ENCODE peak calls at places on chromosome 10, in seven cellular contexts. One of them, this sample, is unnamed.

GRCh38 chr10:70494966-70495365 is 16.4 kb downstream of the PALD1 start:
- DNase-seq in neuronal stem cell: no peak
- DNase-seq in mesendoderm: no peak
- DNase-seq in H1: no peak
- DNase-seq in trophoblast cell: peak
- DNase-seq in mesenchymal stem cell: no peak
- DNase-seq in IMR-90: no peak
- DNase-seq in this sample: no peak

GRCh38 chr10:49135575-49136313 is 1.9 kb upstream of the FAM170B start:
- DNase-seq in H1: no peak
- DNase-seq in trophoblast cell: no peak
- DNase-seq in neuronal stem cell: no peak
- DNase-seq in mesendoderm: no peak
- DNase-seq in mesenchymal stem cell: peak
- DNase-seq in IMR-90: peak
- DNase-seq in this sample: no peak

GRCh38 chr10:30227481-30227880 is 121.6 kb downstream of the MTPAP start:
- DNase-seq in IMR-90: no peak
- DNase-seq in trophoblast cell: no peak
- DNase-seq in mesenchymal stem cell: no peak
- DNase-seq in H1: no peak
- DNase-seq in neuronal stem cell: no peak
- DNase-seq in mesendoderm: no peak
- DNase-seq in this sample: no peak

GRCh38 chr10:88221616-88222015 is 358.2 kb downstream of the PTEN start:
- DNase-seq in mesenchymal stem cell: no peak
- DNase-seq in mesendoderm: no peak
- DNase-seq in IMR-90: no peak
- DNase-seq in trophoblast cell: no peak
- DNase-seq in H1: no peak
- DNase-seq in neuronal stem cell: no peak
- DNase-seq in this sample: no peak

GRCh38 chr10:86536294-86536861 is 14.8 kb upstream of the WAPL start:
- DNase-seq in trophoblast cell: no peak
- DNase-seq in mesenchymal stem cell: no peak
- DNase-seq in neuronal stem cell: no peak
- DNase-seq in IMR-90: no peak
- DNase-seq in H1: peak
- DNase-seq in mesendoderm: peak
- DNase-seq in this sample: peak

GRCh38 chr10:58565256-58565655 is 52.6 kb downstream of the BICC1 start:
- DNase-seq in H1: no peak
- DNase-seq in IMR-90: no peak
- DNase-seq in neuronal stem cell: no peak
- DNase-seq in mesendoderm: no peak
- DNase-seq in trophoblast cell: no peak
- DNase-seq in mesenchymal stem cell: no peak
- DNase-seq in this sample: no peak

GRCh38 chr10:22321156-22321711 is 335 bp downstream of the BMI1 start:
- DNase-seq in neuronal stem cell: peak
- DNase-seq in mesenchymal stem cell: peak
- DNase-seq in IMR-90: peak
- DNase-seq in mesendoderm: peak
- DNase-seq in H1: peak
- DNase-seq in trophoblast cell: peak
- DNase-seq in this sample: peak

GRCh38 chr10:6279540-6280267 is 77.0 kb downstream of the PFKFB3 start:
- DNase-seq in H1: no peak
- DNase-seq in mesenchymal stem cell: peak
- DNase-seq in IMR-90: peak
- DNase-seq in mesendoderm: peak
- DNase-seq in trophoblast cell: no peak
- DNase-seq in neuronal stem cell: no peak
- DNase-seq in this sample: peak

GRCh38 chr10:5971315-5971832 is 6.0 kb downstream of the IL15RA start:
- DNase-seq in trophoblast cell: no peak
- DNase-seq in neuronal stem cell: no peak
- DNase-seq in H1: peak
- DNase-seq in mesenchymal stem cell: peak
- DNase-seq in IMR-90: no peak
- DNase-seq in mesendoderm: no peak
- DNase-seq in this sample: no peak

GRCh38 chr10:983401-983800 is 4.8 kb upstream of the GTPBP4 start:
- DNase-seq in mesenchymal stem cell: no peak
- DNase-seq in IMR-90: no peak
- DNase-seq in mesendoderm: no peak
- DNase-seq in H1: no peak
- DNase-seq in neuronal stem cell: no peak
- DNase-seq in trophoblast cell: no peak
- DNase-seq in this sample: no peak
- H2AK5ac ChIP-seq in mesenchymal stem cell: no peak
- H2AK5ac ChIP-seq in IMR-90: no peak
- H2AK5ac ChIP-seq in mesendoderm: no peak
- H2AK5ac ChIP-seq in H1: no peak
- H2AK5ac ChIP-seq in neuronal stem cell: no peak
- H2AK5ac ChIP-seq in trophoblast cell: no peak
- H2AK5ac ChIP-seq in this sample: no peak

GRCh38 chr10:131979336-131979735 is 2.4 kb downstream of the BNIP3 start:
- DNase-seq in trophoblast cell: no peak
- DNase-seq in mesenchymal stem cell: no peak
- DNase-seq in mesendoderm: no peak
- DNase-seq in neuronal stem cell: no peak
- DNase-seq in IMR-90: no peak
- DNase-seq in H1: no peak
- DNase-seq in this sample: no peak

GRCh38 chr10:131980757-131981428 is 830 bp downstream of the BNIP3 start:
- DNase-seq in H1: peak
- DNase-seq in mesendoderm: peak
- DNase-seq in IMR-90: no peak
- DNase-seq in trophoblast cell: no peak
- DNase-seq in neuronal stem cell: no peak
- DNase-seq in mesenchymal stem cell: peak
- DNase-seq in this sample: peak

GRCh38 chr10:131981429-131982184 is at the start of gene BNIP3:
- DNase-seq in H1: peak
- DNase-seq in neuronal stem cell: peak
- DNase-seq in mesendoderm: peak
- DNase-seq in mesenchymal stem cell: peak
- DNase-seq in trophoblast cell: peak
- DNase-seq in IMR-90: peak
- DNase-seq in this sample: peak

GRCh38 chr10:131979821-131980270 is 1.9 kb downstream of the BNIP3 start:
- DNase-seq in mesendoderm: peak
- DNase-seq in neuronal stem cell: no peak
- DNase-seq in IMR-90: peak
- DNase-seq in mesenchymal stem cell: peak
- DNase-seq in trophoblast cell: no peak
- DNase-seq in H1: no peak
- DNase-seq in this sample: no peak

GRCh38 chr10:131980321-131980720 is 1.4 kb downstream of the BNIP3 start:
- DNase-seq in trophoblast cell: no peak
- DNase-seq in mesenchymal stem cell: no peak
- DNase-seq in mesendoderm: no peak
- DNase-seq in IMR-90: no peak
- DNase-seq in neuronal stem cell: no peak
- DNase-seq in H1: no peak
- DNase-seq in this sample: no peak
- H3K4me2 ChIP-seq in trophoblast cell: peak
- H3K4me2 ChIP-seq in mesenchymal stem cell: peak
- H3K4me2 ChIP-seq in mesendoderm: no peak
- H3K4me2 ChIP-seq in IMR-90: peak
- H3K4me2 ChIP-seq in neuronal stem cell: peak
- H3K4me2 ChIP-seq in H1: peak
- H3K4me2 ChIP-seq in this sample: peak

DNA sequence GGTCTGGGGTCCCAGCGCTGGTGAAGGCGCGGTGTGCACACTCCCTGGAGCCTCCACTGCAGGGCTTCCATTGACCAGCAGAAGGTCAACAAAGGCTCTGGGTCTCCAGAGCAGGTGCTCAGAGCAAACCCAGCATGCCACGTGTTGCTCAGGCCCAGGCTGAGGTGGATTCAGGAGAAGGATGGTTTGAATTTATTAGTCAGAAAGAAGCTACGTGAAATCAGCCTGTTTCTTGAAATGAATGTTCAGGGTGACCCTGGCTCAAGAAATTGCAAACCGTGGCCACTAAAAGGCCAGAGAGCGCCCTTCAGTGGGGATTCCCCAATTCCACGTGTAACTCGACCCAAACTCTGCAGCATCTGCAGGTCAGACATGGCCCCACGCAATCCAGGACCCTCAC is 82.7 kb upstream of the PFKP start:
- DNase-seq in mesendoderm: no peak
- DNase-seq in H1: no peak
- DNase-seq in mesenchymal stem cell: no peak
- DNase-seq in trophoblast cell: no peak
- DNase-seq in neuronal stem cell: no peak
- DNase-seq in IMR-90: no peak
- DNase-seq in this sample: no peak
- H2AK5ac ChIP-seq in mesendoderm: no peak
- H2AK5ac ChIP-seq in H1: no peak
- H2AK5ac ChIP-seq in mesenchymal stem cell: no peak
- H2AK5ac ChIP-seq in trophoblast cell: no peak
- H2AK5ac ChIP-seq in neuronal stem cell: no peak
- H2AK5ac ChIP-seq in IMR-90: peak
- H2AK5ac ChIP-seq in this sample: no peak

GRCh38 chr10:33291053-33291592 is 43.3 kb downstream of the NRP1 start:
- DNase-seq in IMR-90: peak
- DNase-seq in H1: no peak
- DNase-seq in mesendoderm: no peak
- DNase-seq in trophoblast cell: peak
- DNase-seq in neuronal stem cell: no peak
- DNase-seq in mesenchymal stem cell: peak
- DNase-seq in this sample: no peak
- H3K4me2 ChIP-seq in IMR-90: peak
- H3K4me2 ChIP-seq in H1: no peak
- H3K4me2 ChIP-seq in mesendoderm: no peak
- H3K4me2 ChIP-seq in trophoblast cell: no peak
- H3K4me2 ChIP-seq in neuronal stem cell: no peak
- H3K4me2 ChIP-seq in mesenchymal stem cell: peak
- H3K4me2 ChIP-seq in this sample: no peak

DNA sequence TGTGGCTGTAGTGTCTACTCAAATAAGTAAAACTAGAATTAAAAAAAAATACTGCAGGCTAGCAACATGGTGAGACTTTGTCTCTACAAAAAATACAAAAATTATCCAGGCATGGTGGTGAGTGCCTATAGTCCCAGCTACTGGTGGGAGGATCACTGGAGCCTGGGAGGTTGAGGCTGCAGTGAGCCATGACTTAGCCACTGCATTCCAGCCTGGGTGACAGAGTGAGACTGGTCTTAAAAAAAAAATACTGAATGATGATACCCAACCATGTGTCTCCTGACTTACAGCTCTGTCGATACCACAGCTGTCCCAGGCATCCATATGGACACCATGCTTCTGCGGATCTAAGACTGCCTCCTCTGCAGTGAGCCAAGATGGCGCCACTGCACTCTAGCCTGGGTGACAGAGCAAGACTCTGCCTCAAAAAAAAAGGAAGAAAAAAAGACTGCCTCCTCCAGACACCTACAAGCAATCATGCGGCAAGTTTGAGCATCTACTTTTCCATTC is 7.9 kb upstream of the FRAT1 start:
- DNase-seq in H1: no peak
- DNase-seq in mesenchymal stem cell: no peak
- DNase-seq in IMR-90: no peak
- DNase-seq in trophoblast cell: no peak
- DNase-seq in neuronal stem cell: no peak
- DNase-seq in mesendoderm: no peak
- DNase-seq in this sample: no peak
- H2AK5ac ChIP-seq in H1: peak
- H2AK5ac ChIP-seq in mesenchymal stem cell: no peak
- H2AK5ac ChIP-seq in IMR-90: no peak
- H2AK5ac ChIP-seq in trophoblast cell: no peak
- H2AK5ac ChIP-seq in neuronal stem cell: no peak
- H2AK5ac ChIP-seq in mesendoderm: no peak
- H2AK5ac ChIP-seq in this sample: no peak

DNA sequence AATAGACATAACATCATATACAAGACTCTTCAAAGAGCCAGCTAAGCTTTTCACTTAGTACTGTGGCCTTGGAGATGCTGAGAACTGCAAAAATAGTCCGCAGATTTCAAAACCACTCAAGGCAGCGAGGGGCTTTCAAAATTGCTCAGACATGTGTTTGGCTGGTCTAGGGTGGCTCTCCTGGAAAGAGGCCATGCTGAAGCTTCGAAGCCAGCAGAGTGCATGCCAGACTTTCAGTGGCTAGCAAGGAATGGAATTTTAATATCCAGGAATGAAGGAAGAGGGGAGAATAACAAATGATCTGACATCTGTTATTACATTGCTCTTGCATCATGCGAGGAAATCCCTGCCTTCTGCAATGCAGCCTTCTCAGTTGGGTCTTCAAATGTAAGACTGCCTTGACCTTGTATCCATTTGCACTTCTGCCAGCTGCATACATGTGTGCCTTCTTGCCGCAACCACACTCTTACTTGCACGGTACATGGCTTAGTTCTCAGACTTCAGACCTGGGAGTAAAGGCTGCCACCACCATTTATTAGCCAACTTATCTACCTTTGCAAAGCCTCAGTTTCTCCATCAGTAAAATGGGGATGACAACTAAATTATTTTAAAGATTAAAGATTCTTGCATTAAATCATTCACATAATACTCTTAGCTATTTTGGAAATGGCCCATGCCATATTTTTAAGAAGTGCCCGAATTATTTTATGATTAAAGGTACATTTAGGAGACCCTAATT is 55.9 kb downstream of the ITIH5 start:
- DNase-seq in mesendoderm: peak
- DNase-seq in H1: no peak
- DNase-seq in mesenchymal stem cell: peak
- DNase-seq in trophoblast cell: peak
- DNase-seq in neuronal stem cell: no peak
- DNase-seq in IMR-90: peak
- DNase-seq in this sample: no peak
- H3K4me2 ChIP-seq in mesendoderm: no peak
- H3K4me2 ChIP-seq in H1: no peak
- H3K4me2 ChIP-seq in mesenchymal stem cell: no peak
- H3K4me2 ChIP-seq in trophoblast cell: no peak
- H3K4me2 ChIP-seq in neuronal stem cell: no peak
- H3K4me2 ChIP-seq in IMR-90: no peak
- H3K4me2 ChIP-seq in this sample: no peak

DNA sequence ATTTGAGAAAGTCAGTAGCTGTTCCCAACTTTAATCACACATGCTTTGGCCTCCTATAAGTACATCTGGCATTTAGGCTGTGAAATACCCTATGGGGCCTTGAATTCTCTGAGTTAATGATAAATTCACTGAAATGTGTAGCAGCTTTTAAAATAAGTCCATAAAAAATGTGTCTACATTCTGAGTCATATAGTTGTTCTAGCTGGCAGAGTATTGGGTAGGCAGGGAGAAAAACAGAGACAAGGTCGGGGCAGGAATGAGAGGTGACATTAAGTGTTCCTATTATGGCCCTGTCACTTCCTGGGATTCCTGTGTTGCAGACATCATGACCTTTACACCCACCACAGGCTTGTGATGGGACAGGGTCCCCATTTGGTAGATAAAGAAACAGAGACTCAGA is 588.9 kb downstream of the REEP3 start:
- DNase-seq in trophoblast cell: no peak
- DNase-seq in mesendoderm: no peak
- DNase-seq in IMR-90: no peak
- DNase-seq in neuronal stem cell: no peak
- DNase-seq in H1: no peak
- DNase-seq in mesenchymal stem cell: no peak
- DNase-seq in this sample: no peak
- H2AK5ac ChIP-seq in trophoblast cell: no peak
- H2AK5ac ChIP-seq in mesendoderm: no peak
- H2AK5ac ChIP-seq in IMR-90: no peak
- H2AK5ac ChIP-seq in neuronal stem cell: no peak
- H2AK5ac ChIP-seq in H1: no peak
- H2AK5ac ChIP-seq in mesenchymal stem cell: no peak
- H2AK5ac ChIP-seq in this sample: no peak

GRCh38 chr10:11639861-11640764 is 28.7 kb upstream of the USP6NL start:
- DNase-seq in IMR-90: no peak
- DNase-seq in mesendoderm: peak
- DNase-seq in trophoblast cell: peak
- DNase-seq in neuronal stem cell: peak
- DNase-seq in H1: no peak
- DNase-seq in mesenchymal stem cell: no peak
- DNase-seq in this sample: no peak
- H3K4me2 ChIP-seq in IMR-90: no peak
- H3K4me2 ChIP-seq in mesendoderm: no peak
- H3K4me2 ChIP-seq in trophoblast cell: no peak
- H3K4me2 ChIP-seq in neuronal stem cell: no peak
- H3K4me2 ChIP-seq in H1: no peak
- H3K4me2 ChIP-seq in mesenchymal stem cell: no peak
- H3K4me2 ChIP-seq in this sample: no peak